ENCODE peak calls at places on chromosomes 3 and 15, in nine cellular contexts. One of them, this sample, is unnamed.

GRCh38 chr15:72474466-72474911 is 359 bp downstream of the ARIH1 start:
- DNase-seq in bronchial epithelial cell: no peak
- DNase-seq in HTR-8/SVneo: no peak
- DNase-seq in CD8-positive, alpha-beta T cell: no peak
- DNase-seq in AG04449: no peak
- DNase-seq in astrocyte of the hippocampus: no peak
- DNase-seq in activated T-cell treated with anti-CD3 and anti-CD28 coated beads for 1 hour: no peak
- DNase-seq in EH: no peak
- DNase-seq in K562: no peak
- DNase-seq in this sample: no peak

GRCh38 chr3:52406231-52406661 is 38.7 kb downstream of the SEMA3G start:
- DNase-seq in bronchial epithelial cell: peak; percentile 98
- DNase-seq in HTR-8/SVneo: no peak
- DNase-seq in CD8-positive, alpha-beta T cell: no peak
- DNase-seq in AG04449: no peak
- DNase-seq in astrocyte of the hippocampus: no peak
- DNase-seq in activated T-cell treated with anti-CD3 and anti-CD28 coated beads for 1 hour: no peak
- DNase-seq in EH: no peak
- DNase-seq in K562: no peak
- DNase-seq in this sample: no peak

GRCh38 chr3:49751501-49751900 is 27.8 kb upstream of the GMPPB start:
- DNase-seq in bronchial epithelial cell: no peak
- DNase-seq in HTR-8/SVneo: no peak
- DNase-seq in CD8-positive, alpha-beta T cell: no peak
- DNase-seq in AG04449: no peak
- DNase-seq in astrocyte of the hippocampus: no peak
- DNase-seq in activated T-cell treated with anti-CD3 and anti-CD28 coated beads for 1 hour: no peak
- DNase-seq in EH: no peak
- DNase-seq in K562: no peak
- DNase-seq in this sample: no peak

GRCh38 chr15:40379853-40380252 is 2.7 kb upstream of the KNSTRN start:
- DNase-seq in bronchial epithelial cell: peak; percentile 93
- DNase-seq in HTR-8/SVneo: peak; percentile 68
- DNase-seq in CD8-positive, alpha-beta T cell: no peak
- DNase-seq in AG04449: peak; percentile 84
- DNase-seq in astrocyte of the hippocampus: peak; percentile 95
- DNase-seq in activated T-cell treated with anti-CD3 and anti-CD28 coated beads for 1 hour: no peak
- DNase-seq in EH: peak; percentile 98
- DNase-seq in K562: peak; percentile 38
- DNase-seq in this sample: no peak

GRCh38 chr3:173371848-173372487 is 25.6 kb upstream of the NLGN1 start:
- DNase-seq in bronchial epithelial cell: peak; percentile 35
- DNase-seq in HTR-8/SVneo: no peak
- DNase-seq in CD8-positive, alpha-beta T cell: no peak
- DNase-seq in AG04449: no peak
- DNase-seq in astrocyte of the hippocampus: peak; percentile 64
- DNase-seq in activated T-cell treated with anti-CD3 and anti-CD28 coated beads for 1 hour: no peak
- DNase-seq in EH: peak; percentile 65
- DNase-seq in K562: peak; percentile 15
- DNase-seq in this sample: no peak

GRCh38 chr15:39415634-39416033 is 165.2 kb upstream of the THBS1 start:
- DNase-seq in bronchial epithelial cell: no peak
- DNase-seq in HTR-8/SVneo: no peak
- DNase-seq in CD8-positive, alpha-beta T cell: no peak
- DNase-seq in AG04449: no peak
- DNase-seq in astrocyte of the hippocampus: no peak
- DNase-seq in activated T-cell treated with anti-CD3 and anti-CD28 coated beads for 1 hour: no peak
- DNase-seq in EH: no peak
- DNase-seq in K562: no peak
- DNase-seq in this sample: no peak

GRCh38 chr3:158766364-158766763 is 34.1 kb upstream of the RARRES1 start:
- DNase-seq in bronchial epithelial cell: peak; percentile 68
- DNase-seq in HTR-8/SVneo: no peak
- DNase-seq in CD8-positive, alpha-beta T cell: no peak
- DNase-seq in AG04449: no peak
- DNase-seq in astrocyte of the hippocampus: no peak
- DNase-seq in activated T-cell treated with anti-CD3 and anti-CD28 coated beads for 1 hour: no peak
- DNase-seq in EH: no peak
- DNase-seq in K562: no peak
- DNase-seq in this sample: no peak

GRCh38 chr15:75508741-75509532 is 57.4 kb upstream of the SIN3A start:
- DNase-seq in bronchial epithelial cell: peak; percentile 28
- DNase-seq in HTR-8/SVneo: no peak
- DNase-seq in CD8-positive, alpha-beta T cell: peak; percentile 11
- DNase-seq in AG04449: no peak
- DNase-seq in astrocyte of the hippocampus: peak; percentile 64
- DNase-seq in activated T-cell treated with anti-CD3 and anti-CD28 coated beads for 1 hour: peak; percentile 4
- DNase-seq in EH: peak; percentile 49
- DNase-seq in K562: peak; percentile 62
- DNase-seq in this sample: no peak

GRCh38 chr15:66094331-66094730 is 159.2 kb downstream of the MEGF11 start:
- DNase-seq in bronchial epithelial cell: no peak
- DNase-seq in HTR-8/SVneo: no peak
- DNase-seq in CD8-positive, alpha-beta T cell: no peak
- DNase-seq in AG04449: no peak
- DNase-seq in astrocyte of the hippocampus: no peak
- DNase-seq in activated T-cell treated with anti-CD3 and anti-CD28 coated beads for 1 hour: no peak
- DNase-seq in EH: no peak
- DNase-seq in K562: no peak
- DNase-seq in this sample: no peak

GRCh38 chr15:73265536-73266153 is 103.1 kb downstream of the HCN4 start:
- DNase-seq in bronchial epithelial cell: peak; percentile 59
- DNase-seq in HTR-8/SVneo: peak; percentile 85
- DNase-seq in CD8-positive, alpha-beta T cell: peak; percentile 54
- DNase-seq in AG04449: no peak
- DNase-seq in astrocyte of the hippocampus: peak; percentile 57
- DNase-seq in activated T-cell treated with anti-CD3 and anti-CD28 coated beads for 1 hour: peak; percentile 16
- DNase-seq in EH: peak; percentile 56
- DNase-seq in K562: peak; percentile 64
- DNase-seq in this sample: peak; percentile 21